ENCODE peak calls at places on chromosomes 12 and 14, in six cellular contexts. T, X, B, P, Q and G are unnamed samples.

GRCh38 chr14:103380719-103381377 is 4.4 kb upstream of the MARK3 start:
- DNase-seq in T (no peak), X (no peak), Q (no peak), B (no peak), P (no peak), G (no peak)

GRCh38 chr12:59472273-59472672 is 123.6 kb upstream of the SLC16A7 start:
- DNase-seq in X (no peak), T (no peak), B (no peak), P (no peak), Q (no peak), G (no peak)

GRCh38 chr14:20632831-20633771 is 8.4 kb downstream of the OR6S1 start:
- DNase-seq in T (peak; percentile 71), X (peak; percentile 85), P (peak; percentile 41), B (no peak), Q (no peak), G (no peak)

GRCh38 chr14:40870252-40870651 is 736.4 kb upstream of the LRFN5 start:
- DNase-seq in T (no peak), P (no peak), X (no peak), Q (no peak), B (no peak), G (no peak)

GRCh38 chr12:95343461-95344230 is 126.0 kb downstream of the VEZT start:
- DNase-seq in X (no peak), B (no peak), Q (no peak), P (no peak), T (no peak), G (no peak)

GRCh38 chr14:51336304-51336703 is 96.3 kb downstream of the TMX1 start:
- DNase-seq in X (no peak), T (no peak), P (no peak), B (no peak), Q (no peak), G (no peak)

GRCh38 chr12:127176804-127177203 is 1090.2 kb upstream of the TMEM132C start:
- DNase-seq in Q (no peak), P (no peak), X (no peak), B (no peak), T (no peak), G (no peak)

GRCh38 chr14:73168691-73169090 is 32.4 kb downstream of the PSEN1 start:
- DNase-seq in P (no peak), B (no peak), X (no peak), Q (no peak), T (no peak), G (no peak)

GRCh38 chr14:32627545-32628298 is 298.6 kb downstream of the AKAP6 start:
- DNase-seq in P (no peak), Q (no peak), B (no peak), X (no peak), T (no peak), G (no peak)

GRCh38 chr12:71216725-71217579 is 59.2 kb upstream of the TSPAN8 start:
- DNase-seq in X (peak; percentile 0), B (no peak), T (no peak), Q (no peak), P (no peak), G (peak; percentile 68)

GRCh38 chr14:84760506-84760905 is 769.4 kb upstream of the FLRT2 start:
- DNase-seq in X (no peak), T (no peak), P (no peak), B (no peak), Q (peak; percentile 12), G (no peak)

GRCh38 chr12:6161124-6161882 is 36.8 kb upstream of the VWF start:
- DNase-seq in T (no peak), B (no peak), X (peak; percentile 92), P (no peak), Q (no peak), G (no peak)

GRCh38 chr14:94390372-94391086 is 2.1 kb upstream of the SERPINA1 start:
- DNase-seq in T (no peak), Q (no peak), X (no peak), P (no peak), B (peak; percentile 45), G (no peak)

GRCh38 chr12:110366474-110367208 is 36.9 kb downstream of the ANAPC7 start:
- DNase-seq in T (no peak), P (no peak), B (no peak), Q (no peak), X (no peak), G (no peak)

GRCh38 chr12:53657041-53657440 is 18.8 kb downstream of the ATP5MC2 start:
- DNase-seq in T (no peak), P (no peak), B (no peak), Q (no peak), X (no peak), G (no peak)

GRCh38 chr14:81625343-81625742 is 91.7 kb upstream of the SEL1L start:
- DNase-seq in P (no peak), B (no peak), Q (no peak), X (no peak), T (no peak), G (no peak)

GRCh38 chr12:95218164-95218851 is 701 bp downstream of the VEZT start:
- DNase-seq in P (no peak), X (peak; percentile 58), Q (no peak), T (peak; percentile 65), B (peak; percentile 90), G (no peak)

GRCh38 chr14:65012353-65012752 is 25.7 kb downstream of the FNTB start:
- DNase-seq in Q (no peak), B (no peak), T (no peak), P (no peak), X (no peak), G (no peak)

GRCh38 chr12:95412826-95413311 is 61.1 kb upstream of the METAP2 start:
- DNase-seq in X (peak; percentile 98), P (no peak), B (no peak), Q (peak; percentile 99), T (no peak), G (no peak)

GRCh38 chr14:26896447-26896846 is 298.6 kb upstream of the NOVA1 start:
- DNase-seq in X (peak; percentile 3), P (no peak), Q (no peak), T (no peak), B (no peak), G (no peak)

GRCh38 chr12:119068129-119068856 is 87.0 kb downstream of the SRRM4 start:
- DNase-seq in T (no peak), Q (no peak), B (no peak), X (no peak), P (no peak), G (no peak)

GRCh38 chr12:47105914-47106674 is 26.3 kb upstream of the AMIGO2 start:
- DNase-seq in T (no peak), B (peak; percentile 78), Q (no peak), P (no peak), X (no peak), G (no peak)

GRCh38 chr14:98951521-98952152 is 320.4 kb downstream of the BCL11B start:
- DNase-seq in Q (no peak), P (no peak), T (no peak), X (no peak), B (no peak), G (peak; percentile 38)
- H3K27me3 ChIP-seq in Q (no peaks in the 10 kb centered on the region), P (no peaks in the 10 kb centered on the region), T (no peaks in the 10 kb centered on the region), X (no peaks in the 10 kb centered on the region), B (no peaks in the 10 kb centered on the region), G (no peaks in the 10 kb centered on the region)

GRCh38 chr12:76777765-76778216 is 13.9 kb downstream of the ZDHHC17 start:
- DNase-seq in B (no peak), P (no peak), X (no peak), Q (no peak), T (peak; percentile 8), G (no peak)
- H3K4me3 ChIP-seq in B (no peak overlapping the region), P (no peak overlapping the region), X (no peak overlapping the region), Q (no peak overlapping the region), T (no peak overlapping the region), G (no peak overlapping the region)

GRCh38 chr14:61470954-61471279 is 149.5 kb downstream of the PRKCH start:
- DNase-seq in X (no peak), P (no peak), T (no peak), B (no peak), Q (no peak), G (no peak)

GRCh38 chr14:61472025-61472672 is 150.8 kb downstream of the PRKCH start:
- DNase-seq in B (no peak), Q (peak; percentile 96), P (peak; percentile 49), T (no peak), X (peak; percentile 99), G (no peak)

GRCh38 chr14:61469771-61470170 is 148.4 kb downstream of the PRKCH start:
- DNase-seq in Q (no peak), T (no peak), B (no peak), P (no peak), X (no peak), G (no peak)

GRCh38 chr14:61471297-61471980 is 150.1 kb downstream of the PRKCH start:
- DNase-seq in X (no peak), B (no peak), T (no peak), Q (no peak), P (no peak), G (no peak)

GRCh38 chr14:61470261-61470953 is 149.0 kb downstream of the PRKCH start:
- DNase-seq in X (peak; percentile 98), P (no peak), Q (peak; percentile 70), B (no peak), T (no peak), G (no peak)
- TF ChIP-seq CTCF in X (peak; percentile 41), P (no peak), Q (peak; percentile 35), B (no peak), T (no peak), G (no peak)

DNA sequence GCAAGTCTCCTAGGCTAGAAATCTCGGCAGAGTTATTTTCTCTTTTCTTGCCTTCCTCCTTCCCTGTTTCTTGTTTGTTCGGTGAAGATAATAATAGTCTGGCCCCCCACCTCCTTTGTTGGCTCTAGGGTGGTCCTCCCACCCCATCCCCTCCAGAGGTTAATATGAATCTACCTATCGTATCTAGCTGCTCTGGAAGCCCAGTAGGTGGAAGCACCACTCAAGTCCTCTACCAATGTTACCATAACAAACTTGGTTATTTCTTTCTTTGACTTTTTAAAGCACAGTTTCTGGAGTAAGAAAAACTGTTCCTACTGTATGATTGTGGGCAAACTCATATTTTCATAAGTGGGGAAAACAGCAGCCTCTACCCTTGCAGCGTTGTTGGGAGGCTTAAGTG is 19.7 kb upstream of the GRIP1 start:
- DNase-seq in X (no peak), P (no peak), T (no peak), B (no peak), Q (no peak), G (no peak)
- H3K27me3 ChIP-seq in X (peaks cover 2% of the 10 kb centered on the region), P (no peaks in the 10 kb centered on the region), T (no peaks in the 10 kb centered on the region), B (no peaks in the 10 kb centered on the region), Q (no peaks in the 10 kb centered on the region), G (no peaks in the 10 kb centered on the region)

DNA sequence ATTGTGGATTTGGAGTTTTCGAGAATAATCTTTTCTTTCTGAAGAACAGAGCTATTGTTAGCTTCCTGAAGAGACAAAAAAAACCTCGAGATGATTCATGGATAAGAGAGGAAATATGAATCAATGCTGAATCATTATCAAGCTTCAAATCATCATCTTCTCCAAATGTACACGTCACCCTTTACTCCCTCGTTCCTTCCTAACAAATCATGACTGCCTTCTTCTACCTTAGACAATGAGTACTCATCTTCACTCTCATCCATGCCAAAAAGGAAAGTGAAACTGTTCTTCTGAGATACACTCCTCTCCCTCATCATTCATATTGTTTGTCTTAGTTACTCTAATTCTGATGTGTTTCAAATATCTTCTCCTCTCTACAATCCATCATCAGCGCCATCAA is 1115.8 kb upstream of the ATXN7L3B start:
- DNase-seq in P (no peak), B (no peak), T (no peak), X (no peak), Q (no peak), G (no peak)
- H3K4me3 ChIP-seq in P (no peak overlapping the region), B (no peak overlapping the region), T (no peak overlapping the region), X (no peak overlapping the region), Q (no peak overlapping the region), G (no peak overlapping the region)